ENCODE peak calls at places on chromosome 17, in six cellular contexts. D is activated T-cell treated with anti-CD3 and anti-CD28 coated beads, Interleukin-2, amount 50 U/mL, for 72 hours; J is cardiac muscle cell; Y is AG08395; H is GM13977; W is activated CD8-positive, alpha-beta T cell treated with anti-CD3 and anti-CD28 coated beads, Interleukin-2, amount 10 ng/mL, durations not matched to agents 7 days and 5 days. N is an unnamed sample.
A peak's percentile ranks its signal among the peaks of the same experiment; 100 is the strongest.

GRCh38 chr17:74987418-74987908 is at the start of gene CDR2L:
- DNase-seq in J (peak; percentile 97), D (peak; percentile 95), W (peak; percentile 92), Y (peak; percentile 97), H (peak; percentile 95), N (peak; percentile 97)

GRCh38 chr17:14330492-14330920 is 29.6 kb downstream of the HS3ST3B1 start:
- DNase-seq in D (no peak), Y (peak; percentile 69), J (no peak), W (no peak), H (no peak), N (no peak)

GRCh38 chr17:31824771-31825360 is 34.2 kb downstream of the COPRS start:
- DNase-seq in H (no peak), W (no peak), J (no peak), Y (no peak), D (no peak), N (no peak)

GRCh38 chr17:80569936-80570335 is 25.3 kb downstream of the RPTOR start:
- DNase-seq in Y (no peak), D (no peak), J (no peak), W (no peak), H (no peak), N (no peak)

GRCh38 chr17:6639651-6640535 is 618 bp downstream of the KIAA0753 start:
- DNase-seq in Y (peak; percentile 44), W (peak; percentile 44), D (peak; percentile 35), H (peak; percentile 33), J (peak; percentile 66), N (peak; percentile 32)

GRCh38 chr17:82957961-82958491 is 118.2 kb upstream of the ZNF750 start:
- DNase-seq in W (no peak), J (no peak), Y (no peak), D (no peak), H (no peak), N (no peak)

GRCh38 chr17:80441133-80441578 is 26.2 kb downstream of the ENDOV start:
- DNase-seq in J (peak; percentile 90), D (peak; percentile 55), Y (peak; percentile 73), H (peak; percentile 84), W (peak; percentile 80), N (peak; percentile 51)

GRCh38 chr17:41975099-41976083 is 8.8 kb downstream of the CNP start:
- DNase-seq in Y (peak; percentile 84), W (no peak), J (no peak), D (no peak), H (no peak), N (no peak)

GRCh38 chr17:7046127-7046724 is 2.3 kb upstream of the SLC16A11 start:
- DNase-seq in J (peak; percentile 34), Y (no peak), W (peak; percentile 51), D (peak; percentile 31), H (no peak), N (no peak)

N was measured in heart right ventricle.